ENCODE peak calls at places on chromosomes 16 and 17, in six cellular contexts. R, D, A, M, Q and E are unnamed samples.

GRCh38 chr16:67541391-67542263 is 13.0 kb downstream of the RIPOR1 start:
- DNase-seq in R (no peak), D (no peak), A (no peak), M (no peak), Q (peak; percentile 40), E (no peak)

GRCh38 chr16:75087040-75087979 is 29.3 kb downstream of the LDHD start:
- DNase-seq in R (peak; percentile 68), D (no peak), A (no peak), M (no peak), Q (no peak), E (peak; percentile 92)

GRCh38 chr16:85105475-85105874 is 6.8 kb downstream of the CIBAR2 start:
- DNase-seq in R (no peak), D (no peak), A (no peak), M (no peak), Q (no peak), E (no peak)

GRCh38 chr17:48528153-48528912 is 2.5 kb downstream of the HOXB1 start:
- DNase-seq in R (no peak), D (no peak), A (no peak), M (no peak), Q (no peak), E (no peak)

GRCh38 chr16:70258065-70258464 is 6.3 kb upstream of the EXOSC6 start:
- DNase-seq in R (no peak), D (no peak), A (no peak), M (no peak), Q (no peak), E (no peak)

GRCh38 chr16:68298907-68299515 is 11.7 kb downstream of the SLC7A6OS start:
- DNase-seq in R (no peak), D (no peak), A (no peak), M (no peak), Q (peak; percentile 37), E (no peak)

GRCh38 chr16:57640612-57641011 is 12.2 kb downstream of the ADGRG1 start:
- DNase-seq in R (no peak), D (no peak), A (no peak), M (no peak), Q (no peak), E (no peak)

GRCh38 chr17:3978421-3979275 is 14.4 kb upstream of the ATP2A3 start:
- DNase-seq in R (no peak), D (no peak), A (no peak), M (no peak), Q (no peak), E (no peak)

GRCh38 chr17:78979780-78980623 is at the start of gene LGALS3BP:
- DNase-seq in R (peak; percentile 32), D (peak; percentile 16), A (peak; percentile 75), M (peak; percentile 71), Q (peak; percentile 70), E (no peak)

GRCh38 chr17:31740611-31741082 is 118.4 kb downstream of the COPRS start:
- DNase-seq in R (no peak), D (no peak), A (peak; percentile 63), M (no peak), Q (peak; percentile 11), E (no peak)

GRCh38 chr17:81119223-81120148 is 45.8 kb upstream of the PVALEF start:
- DNase-seq in R (peak; percentile 58), D (peak; percentile 99), A (peak; percentile 98), M (peak; percentile 88), Q (peak; percentile 98), E (peak; percentile 34)

GRCh38 chr16:68617735-68618134 is 27.4 kb upstream of the CDH3 start:
- DNase-seq in R (no peak), D (no peak), A (no peak), M (no peak), Q (no peak), E (no peak)

GRCh38 chr16:30485818-30486436 is 13.4 kb downstream of the ITGAL start:
- DNase-seq in R (peak; percentile 55), D (no peak), A (no peak), M (no peak), Q (no peak), E (no peak)

GRCh38 chr16:79589495-79590134 is 10.9 kb downstream of the MAF start:
- DNase-seq in R (no peak), D (no peak), A (no peak), M (no peak), Q (no peak), E (no peak)

GRCh38 chr17:74369221-74369620 is 1.9 kb downstream of the GPR142 start:
- DNase-seq in R (peak; percentile 69), D (no peak), A (no peak), M (peak; percentile 54), Q (no peak), E (no peak)

GRCh38 chr16:10741844-10742243 is 1.8 kb upstream of the NUBP1 start:
- DNase-seq in R (no peak), D (no peak), A (no peak), M (no peak), Q (no peak), E (no peak)